ENCODE peak calls at places on chromosomes 7 and 10, in nine cellular contexts. B, H, F, S, C, A, D, Y and U are unnamed samples.

GRCh38 chr7:88095-88926 is 104.1 kb upstream of the FAM20C start:
- DNase-seq in S (no peak), H (peak; percentile 71), A (no peak), C (no peak), Y (peak; percentile 34), F (no peak), B (no peak), D (no peak), U (no peak)

GRCh38 chr10:93138113-93138870 is 64.6 kb downstream of the CYP26A1 start:
- DNase-seq in S (no peak), C (no peak), Y (no peak), F (no peak), H (no peak), A (no peak), B (no peak), D (no peak), U (no peak)

GRCh38 chr10:79403441-79404230 is 41.8 kb downstream of the ZCCHC24 start:
- DNase-seq in A (peak; percentile 87), Y (no peak), D (no peak), F (no peak), B (no peak), H (no peak), S (no peak), C (no peak), U (no peak)

GRCh38 chr7:133235212-133235883 is 17.5 kb upstream of the EXOC4 start:
- DNase-seq in A (no peak), F (no peak), D (no peak), Y (no peak), H (no peak), B (no peak), S (no peak), C (no peak), U (no peak)

GRCh38 chr10:4352566-4352961 is 473.4 kb upstream of the AKR1E2 start:
- DNase-seq in C (no peak), S (no peak), Y (no peak), F (no peak), A (no peak), B (no peak), H (no peak), D (no peak), U (no peak)

GRCh38 chr7:16708980-16709379 is 44.6 kb upstream of the TSPAN13 start:
- DNase-seq in Y (no peak), C (peak; percentile 55), D (no peak), A (no peak), S (no peak), F (no peak), B (no peak), H (peak; percentile 15), U (peak; percentile 26)

GRCh38 chr7:105141068-105141467 is 127.1 kb downstream of the KMT2E start:
- DNase-seq in H (peak; percentile 78), F (no peak), A (peak; percentile 21), S (peak; percentile 31), B (peak; percentile 8), Y (peak; percentile 46), C (no peak), D (peak; percentile 66), U (no peak)

GRCh38 chr10:128848807-128849206 is 618.2 kb upstream of the MGMT start:
- DNase-seq in B (no peak), F (no peak), D (no peak), H (no peak), C (no peak), A (no peak), S (no peak), Y (no peak), U (no peak)

GRCh38 chr7:44400033-44400511 is 74.7 kb upstream of the CAMK2B start:
- DNase-seq in H (no peak), D (no peak), S (no peak), C (no peak), Y (no peak), F (no peak), B (no peak), A (no peak), U (no peak)

GRCh38 chr10:43644252-43644651 is 4.4 kb downstream of the ZNF32 start:
- DNase-seq in D (no peak), B (no peak), A (no peak), C (no peak), S (no peak), F (no peak), H (peak; percentile 38), Y (no peak), U (no peak)

GRCh38 chr7:92751902-92752901 is 84.2 kb downstream of the CDK6 start:
- DNase-seq in D (no peak), C (peak; percentile 92), B (peak; percentile 77), S (peak; percentile 68), A (peak; percentile 93), H (no peak), F (no peak), Y (no peak), U (no peak)

GRCh38 chr10:111360260-111360925 is 283.6 kb downstream of the ADRA2A start:
- DNase-seq in A (peak; percentile 69), C (peak; percentile 17), B (peak; percentile 64), H (peak; percentile 83), D (peak; percentile 45), S (no peak), Y (no peak), F (peak; percentile 23), U (no peak)

GRCh38 chr7:45921699-45922519 is 837 bp upstream of the IGFBP3 start:
- DNase-seq in D (peak; percentile 73), H (peak; percentile 85), F (no peak), A (peak; percentile 34), Y (peak; percentile 33), C (no peak), S (peak; percentile 64), B (peak; percentile 44), U (no peak)

GRCh38 chr7:135075716-135076115 is 72.2 kb upstream of the TMEM140 start:
- DNase-seq in H (peak; percentile 22), C (no peak), S (no peak), B (no peak), A (no peak), F (no peak), Y (no peak), D (no peak), U (no peak)

GRCh38 chr7:111518264-111518663 is 44.0 kb downstream of the IMMP2L start:
- DNase-seq in D (no peak), C (no peak), S (no peak), A (no peak), H (no peak), B (no peak), Y (no peak), F (no peak), U (no peak)

GRCh38 chr10:69842932-69843331 is 41.2 kb downstream of the COL13A1 start:
- DNase-seq in C (no peak), A (no peak), D (no peak), B (no peak), S (no peak), H (no peak), F (no peak), Y (no peak), U (no peak)

GRCh38 chr10:17802966-17803365 is 6.2 kb upstream of the MRC1 start:
- DNase-seq in Y (no peak), C (no peak), B (no peak), S (no peak), F (no peak), H (no peak), A (no peak), D (no peak), U (no peak)

GRCh38 chr10:90777614-90778013 is 80.2 kb downstream of the HTR7 start:
- DNase-seq in Y (no peak), F (no peak), H (no peak), S (no peak), B (no peak), C (no peak), D (no peak), A (no peak), U (no peak)

GRCh38 chr10:131905279-131905595 is 4.4 kb downstream of the PPP2R2D start:
- DNase-seq in F (no peak), H (no peak), A (no peak), C (no peak), D (no peak), B (no peak), Y (no peak), S (no peak), U (no peak)
- TF ChIP-seq REST in F (no peak), H (no peak), A (no peak), C (no peak), D (no peak), B (no peak), Y (no peak), S (no peak), U (no peak)

GRCh38 chr7:96093435-96093834 is 228.5 kb downstream of the SLC25A13 start:
- DNase-seq in B (no peak), D (no peak), F (no peak), A (no peak), C (no peak), S (no peak), Y (no peak), H (no peak), U (no peak)
- TF ChIP-seq REST in B (no peak), D (no peak), F (no peak), A (no peak), C (no peak), S (no peak), Y (no peak), H (no peak), U (no peak)

DNA sequence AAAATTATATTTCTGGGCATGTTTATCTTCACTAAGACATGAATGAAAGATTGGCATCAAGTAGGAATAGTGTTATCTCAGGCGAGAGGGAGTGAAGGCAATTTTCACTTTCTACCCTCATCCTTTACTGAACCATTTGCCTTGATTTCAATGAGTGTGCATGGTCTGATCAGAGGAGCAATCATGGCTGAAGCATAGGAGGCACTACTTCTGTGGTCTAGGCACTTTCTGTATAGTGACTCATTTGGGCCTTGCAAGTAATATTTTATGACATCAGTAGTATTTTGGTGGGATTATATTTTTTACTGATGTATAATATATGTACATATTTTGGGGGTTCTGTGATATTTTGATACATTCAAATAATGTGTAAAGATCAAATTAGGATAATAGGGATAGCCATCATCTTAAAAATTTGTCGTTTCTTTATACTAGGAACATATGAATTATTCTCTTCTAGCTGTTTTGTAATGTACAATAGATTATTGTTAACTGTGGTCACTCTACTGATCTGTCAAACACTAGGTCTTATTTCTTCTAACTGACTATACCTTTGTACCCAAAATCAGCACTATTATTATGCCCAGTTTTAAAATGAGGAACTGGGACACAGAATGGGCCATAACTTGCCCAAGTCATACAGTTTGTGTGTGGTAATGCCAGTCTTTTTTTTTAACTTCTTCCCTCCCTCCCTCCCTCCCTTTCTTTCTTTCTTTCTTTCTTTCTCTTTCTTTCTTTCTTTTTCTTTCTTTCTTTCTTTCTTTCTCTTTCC is 101.9 kb downstream of the RAB11FIP2 start:
- DNase-seq in F (no peak), S (no peak), D (no peak), H (no peak), Y (no peak), A (no peak), B (no peak), C (no peak), U (no peak)
- TF ChIP-seq REST in F (no peak), S (no peak), D (no peak), H (no peak), Y (no peak), A (no peak), B (no peak), C (no peak), U (no peak)

DNA sequence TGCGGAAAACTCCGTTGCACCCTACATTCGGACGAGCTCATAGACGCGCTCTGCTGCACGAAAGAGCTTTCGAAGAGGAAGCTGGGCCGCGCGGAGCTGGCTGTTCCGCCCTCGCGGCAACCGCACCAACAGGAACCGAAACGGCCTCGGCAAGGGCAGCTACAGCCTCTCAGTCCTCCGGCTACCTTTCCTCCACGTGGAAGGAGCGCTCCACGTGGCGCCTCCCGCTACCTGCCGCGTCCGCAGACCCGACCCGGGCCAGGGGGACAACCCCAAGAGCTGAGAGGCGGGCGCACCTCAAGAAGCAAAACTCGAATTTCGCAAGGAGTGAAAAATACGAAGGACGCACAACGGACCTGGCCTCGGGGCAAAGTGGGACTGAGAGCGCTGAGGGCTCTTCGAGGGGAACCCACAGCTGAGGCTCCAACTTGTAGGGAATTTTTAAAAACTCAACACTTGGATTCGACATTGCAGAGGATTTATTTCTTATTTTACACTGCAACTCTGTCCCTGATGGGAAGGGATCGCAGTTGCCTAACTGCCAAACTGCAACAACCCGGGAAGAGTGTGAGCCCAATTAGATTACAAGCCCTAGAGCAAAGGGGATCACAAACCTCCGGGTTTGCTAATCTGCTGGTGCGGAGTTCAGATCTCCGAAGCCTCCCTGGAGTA is 1.4 kb downstream of the HPSE2 start:
- DNase-seq in F (peak; percentile 17), B (no peak), D (peak; percentile 63), H (peak; percentile 78), A (no peak), C (no peak), S (no peak), Y (no peak), U (peak; percentile 66)
- TF ChIP-seq REST in F (no peak), B (no peak), D (no peak), H (no peak), A (no peak), C (no peak), S (no peak), Y (no peak), U (peak; percentile 22)